ENCODE peak calls at places on chromosome 9, in four cellular contexts. F, T, V and A are unnamed samples.

GRCh38 chr9:76336027-76336426 is 58.2 kb downstream of the RFK start:
- DNase-seq in T (no peak), F (no peak), V (no peak), A (no peak)

GRCh38 chr9:101587644-101588043 is 7.1 kb downstream of the PPP3R2 start:
- DNase-seq in V (no peak), T (no peak), F (no peak), A (no peak)

GRCh38 chr9:127754761-127755557 is 19.9 kb upstream of the TOR2A start:
- DNase-seq in F (no peak), V (no peak), T (no peak), A (no peak)

GRCh38 chr9:33082538-33083326 is 6.3 kb upstream of the SMU1 start:
- DNase-seq in V (no peak), F (no peak), T (no peak), A (no peak)

GRCh38 chr9:126705767-126706697 is 92.3 kb downstream of the LMX1B start:
- DNase-seq in V (peak), F (peak), T (no peak), A (no peak)

GRCh38 chr9:68685770-68686169 is 19.3 kb upstream of the PIP5K1B start:
- DNase-seq in T (no peak), V (no peak), F (no peak), A (no peak)

GRCh38 chr9:34093578-34093977 is 32.9 kb downstream of the DCAF12 start:
- DNase-seq in F (no peak), T (no peak), V (no peak), A (no peak)

GRCh38 chr9:133779081-133779480 is 40.9 kb upstream of the SARDH start:
- DNase-seq in V (peak), T (no peak), F (no peak), A (no peak)

GRCh38 chr9:34983209-34983608 is 6.3 kb upstream of the DNAJB5 start:
- DNase-seq in V (no peak), T (no peak), F (no peak), A (no peak)

GRCh38 chr9:128152133-128152780 is 3.0 kb downstream of the LCN2 start:
- DNase-seq in V (peak), T (no peak), F (no peak), A (no peak)

GRCh38 chr9:132163457-132163875 is 1.6 kb downstream of the NTNG2 start:
- DNase-seq in F (no peak), T (no peak), V (no peak), A (no peak)

GRCh38 chr9:79263666-79264460 is 307.9 kb upstream of the TLE4 start:
- DNase-seq in V (no peak), F (peak), T (peak), A (peak)

GRCh38 chr9:110939573-110939972 is 98.7 kb downstream of the LPAR1 start:
- DNase-seq in V (no peak), T (no peak), F (no peak), A (no peak)

GRCh38 chr9:105858284-105858683 is 163.9 kb downstream of the TMEM38B start:
- DNase-seq in V (no peak), F (no peak), T (no peak), A (no peak)

GRCh38 chr9:124870723-124871122 is 8.8 kb downstream of the ARPC5L start:
- DNase-seq in V (no peak), F (no peak), T (no peak), A (no peak)

GRCh38 chr9:11702529-11702928 is 990.7 kb upstream of the TYRP1 start:
- DNase-seq in F (no peak), V (no peak), T (no peak), A (no peak)